ENCODE peak calls at places on chromosomes 12 and 14, in seven cellular contexts. I is sigmoid colon, N is Karpas-422, L is SJSA1, O is ovary, U is heart right ventricle, S is heart left ventricle. W is an unnamed sample. For H3K27me3 and H3K4me1, the result is how much of the 10 kb centered on the place peaks cover.

GRCh38 chr14:68741839-68742470 is 50.9 kb downstream of the ZFP36L1 start:
- DNase-seq in O (no peak), L (no peak), U (no peak), S (no peak), N (peak), I (no peak), W (no peak)

GRCh38 chr12:45336762-45337596 is 121.1 kb downstream of the ANO6 start:
- DNase-seq in O (no peak), U (no peak), S (no peak), N (no peak), I (no peak), L (peak), W (no peak)

GRCh38 chr12:56657416-56658379 is 11.9 kb upstream of the ATP5F1B start:
- DNase-seq in N (peak), L (no peak), U (no peak), I (no peak), S (no peak), O (no peak), W (no peak)

GRCh38 chr12:100476013-100476751 is 2.5 kb downstream of the NR1H4 start:
- DNase-seq in O (no peak), L (no peak), S (no peak), N (no peak), U (no peak), I (no peak), W (no peak)

GRCh38 chr14:67815573-67816235 is 686 bp downstream of the ZFYVE26 start:
- DNase-seq in O (no peak), L (peak), I (no peak), N (no peak), U (no peak), S (no peak), W (no peak)

GRCh38 chr12:130827432-130827831 is 11.6 kb downstream of the STX2 start:
- DNase-seq in S (no peak), N (no peak), O (no peak), L (no peak), I (no peak), U (no peak), W (no peak)

GRCh38 chr12:122089080-122089479 is 10.5 kb downstream of the MLXIP start:
- DNase-seq in U (no peak), I (no peak), N (no peak), O (no peak), L (no peak), S (no peak), W (no peak)

GRCh38 chr12:49930515-49931288 is 19.8 kb upstream of the AQP2 start:
- DNase-seq in U (no peak), S (no peak), N (no peak), O (no peak), I (no peak), L (no peak), W (no peak)

GRCh38 chr14:31244626-31245025 is 37.0 kb upstream of the HECTD1 start:
- DNase-seq in U (no peak), N (no peak), L (no peak), I (no peak), S (no peak), O (no peak), W (no peak)

GRCh38 chr12:93894391-93895095 is 217.4 kb downstream of the CRADD start:
- DNase-seq in U (peak), I (peak), O (peak), N (no peak), L (no peak), S (peak), W (peak)

GRCh38 chr14:92058006-92058917 is 18.4 kb upstream of the TRIP11 start:
- DNase-seq in S (no peak), O (no peak), L (no peak), N (no peak), U (no peak), I (no peak), W (no peak)

GRCh38 chr12:57549909-57550627 is at the start of gene KIF5A:
- DNase-seq in U (no peak), I (no peak), L (peak), N (peak), O (no peak), S (no peak), W (no peak)

GRCh38 chr14:32450919-32451675 is 122.0 kb downstream of the AKAP6 start:
- DNase-seq in I (no peak), N (no peak), L (no peak), S (no peak), U (no peak), O (no peak), W (no peak)

GRCh38 chr12:23767834-23768233 is 181.6 kb downstream of the SOX5 start:
- DNase-seq in N (no peak), L (peak), U (no peak), S (no peak), O (no peak), I (no peak), W (no peak)

GRCh38 chr14:64410084-64410774 is 22.1 kb downstream of the MTHFD1 start:
- DNase-seq in I (no peak), L (peak), S (no peak), N (no peak), U (no peak), O (no peak), W (no peak)

GRCh38 chr12:42327227-42327590 is 1.2 kb downstream of the PPHLN1 start:
- DNase-seq in I (no peak), N (no peak), S (no peak), O (no peak), L (no peak), U (no peak), W (no peak)

GRCh38 chr14:56810850-56811595 is 744 bp upstream of the OTX2 start:
- DNase-seq in O (no peak), I (no peak), S (no peak), U (no peak), N (no peak), L (no peak), W (no peak)

GRCh38 chr14:68506021-68506644 is 286.7 kb downstream of the ZFP36L1 start:
- DNase-seq in S (peak), L (peak), I (peak), U (peak), O (no peak), N (no peak), W (no peak)

GRCh38 chr14:51533160-51533559 is 118.5 kb upstream of the FRMD6 start:
- DNase-seq in N (no peak), I (no peak), U (no peak), S (no peak), L (peak), O (no peak), W (no peak)

GRCh38 chr12:117402363-117402762 is 40.9 kb upstream of the NOS1 start:
- DNase-seq in L (no peak), I (no peak), N (peak), S (no peak), U (no peak), O (no peak), W (no peak)

GRCh38 chr14:94045563-94046345 is 19.6 kb downstream of the OTUB2 start:
- DNase-seq in I (peak), S (no peak), O (no peak), L (no peak), N (no peak), U (no peak), W (no peak)

GRCh38 chr12:69338120-69338859 is 9.9 kb upstream of the LYZ start:
- DNase-seq in N (peak), U (no peak), O (no peak), L (no peak), I (no peak), S (no peak), W (no peak)

GRCh38 chr12:69150796-69151127 is 88.6 kb upstream of the CPSF6 start:
- DNase-seq in O (no peak), S (no peak), U (no peak), L (no peak), N (no peak), I (no peak), W (no peak)

GRCh38 chr14:73714656-73715081 is 485 bp upstream of the PNMA1 start:
- DNase-seq in U (no peak), O (peak), N (no peak), S (no peak), I (no peak), L (peak), W (no peak)

GRCh38 chr12:112907415-112908157 is 824 bp downstream of the OAS1 start:
- DNase-seq in N (peak), L (no peak), U (no peak), S (no peak), O (no peak), I (no peak), W (no peak)

GRCh38 chr12:95877622-95878021 is 18.9 kb downstream of the SNRPF start:
- DNase-seq in S (no peak), I (no peak), N (no peak), U (no peak), L (no peak), O (no peak), W (no peak)

GRCh38 chr12:49750027-49750977 is 8.9 kb downstream of the TMBIM6 start:
- DNase-seq in O (no peak), I (no peak), L (no peak), N (peak), S (no peak), U (no peak), W (no peak)

GRCh38 chr14:75200451-75200850 is 24.0 kb upstream of the TMED10 start:
- DNase-seq in N (no peak), S (no peak), L (no peak), I (no peak), O (no peak), U (no peak), W (no peak)

GRCh38 chr12:49537231-49537708 is 1.6 kb upstream of the KCNH3 start:
- DNase-seq in S (no peak), O (no peak), I (no peak), N (no peak), U (no peak), L (no peak), W (no peak)

GRCh38 chr14:28299227-28299626 is 467.4 kb upstream of the FOXG1 start:
- DNase-seq in I (peak), U (no peak), O (no peak), S (no peak), L (no peak), N (no peak), W (no peak)
- H3K27me3 ChIP-seq in I (under half), U (under half), O (under half), S (under half), L (under half), N (under half), W (under half)

GRCh38 chr14:77108753-77109152 is 10.7 kb downstream of the CIPC start:
- DNase-seq in L (no peak), S (no peak), O (no peak), N (no peak), I (no peak), U (no peak), W (no peak)

GRCh38 chr14:77107228-77107627 is 9.2 kb downstream of the CIPC start:
- DNase-seq in L (no peak), O (no peak), U (no peak), N (no peak), S (no peak), I (no peak), W (peak)

GRCh38 chr14:77105118-77105517 is 7.1 kb downstream of the CIPC start:
- DNase-seq in N (no peak), I (no peak), L (no peak), U (no peak), S (no peak), O (no peak), W (no peak)

GRCh38 chr14:77105554-77105953 is 7.5 kb downstream of the CIPC start:
- DNase-seq in N (no peak), L (no peak), S (no peak), O (no peak), U (no peak), I (no peak), W (no peak)

DNA sequence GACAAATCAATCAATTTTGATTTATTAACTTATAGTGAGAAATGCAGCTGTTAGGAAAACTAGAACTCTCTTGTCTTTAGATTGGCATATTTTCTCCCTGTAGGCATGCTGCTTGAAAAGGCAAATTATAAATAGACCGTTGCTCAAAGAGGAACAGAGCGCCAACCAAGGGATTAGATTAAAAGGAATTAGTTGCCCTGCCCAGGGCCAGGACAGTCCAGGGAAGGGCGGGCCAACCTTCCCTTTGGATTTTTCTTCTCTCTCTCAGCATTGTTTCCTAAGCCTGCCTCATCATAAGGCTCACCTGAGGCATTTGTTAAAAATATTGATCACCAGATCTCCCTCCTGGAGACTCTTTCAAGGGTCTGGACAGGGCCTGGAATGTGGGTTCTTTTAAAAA is 8.6 kb downstream of the CIPC start:
- DNase-seq in U (no peak), S (no peak), N (no peak), O (no peak), I (no peak), L (no peak), W (no peak)
- H3K4me1 ChIP-seq in U (half or more), S (half or more), N (under half), O (under half), I (half or more), L (under half), W (half or more)

DNA sequence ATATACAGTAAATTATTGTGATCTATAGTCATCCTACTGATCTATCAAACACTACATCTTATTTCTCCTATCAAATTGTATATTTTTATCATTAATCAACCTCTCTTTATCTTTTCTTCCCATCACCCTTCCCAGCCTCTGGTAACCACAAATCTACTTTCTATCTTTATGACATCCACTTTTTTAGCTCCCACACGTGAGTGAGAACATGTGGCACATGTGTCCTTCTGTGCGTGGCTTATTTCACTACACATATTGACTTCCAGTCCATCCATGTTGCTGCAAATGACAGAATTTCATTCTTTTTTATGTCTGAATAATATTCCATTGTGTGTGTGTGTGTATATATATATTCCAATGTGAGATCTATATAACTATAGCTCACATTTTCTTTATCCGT is 67.8 kb upstream of the TBX5 start:
- DNase-seq in I (no peak), U (no peak), O (no peak), L (no peak), N (no peak), S (no peak), W (no peak)
- H3K27me3 ChIP-seq in I (under half), U (under half), O (under half), L (under half), N (under half), S (under half), W (under half)

DNA sequence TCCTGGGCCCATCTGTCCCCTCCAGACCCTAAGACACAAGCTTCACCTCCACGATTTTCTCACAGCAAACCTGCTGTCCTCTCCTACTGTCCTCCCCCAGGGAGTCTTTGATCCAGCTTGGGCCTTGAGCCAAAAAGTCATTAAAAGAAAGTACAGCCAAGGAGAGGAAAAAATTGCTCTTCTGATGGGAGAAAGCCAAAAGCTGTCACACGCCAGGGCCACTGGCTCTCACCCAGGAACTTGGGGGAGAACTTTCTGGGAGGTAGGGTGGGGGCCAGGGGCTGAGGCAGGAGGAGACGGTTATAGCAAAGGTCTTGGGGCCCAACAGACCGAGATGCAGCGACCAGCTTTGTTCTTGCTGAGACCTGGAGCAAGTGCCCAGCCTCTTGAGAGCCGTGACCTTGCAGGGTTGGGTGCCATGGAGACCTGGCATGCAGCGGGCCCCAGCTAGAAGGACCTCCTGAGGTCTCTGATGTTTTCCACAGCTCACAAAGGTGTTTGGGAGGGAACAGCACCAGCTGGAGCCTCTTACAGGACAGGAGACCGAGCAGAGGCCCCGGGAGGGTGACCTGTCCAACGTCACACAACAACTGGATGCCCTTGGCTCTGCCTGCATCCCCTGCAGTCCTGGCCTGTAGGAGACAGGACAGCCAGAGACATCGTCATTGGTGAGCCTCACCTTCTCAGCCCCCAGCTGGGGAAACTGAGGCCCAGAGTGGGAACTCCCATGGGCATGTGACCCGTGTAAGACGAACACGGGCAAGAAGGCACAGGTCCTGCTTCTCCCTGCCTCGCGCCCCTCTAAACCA is 124.5 kb downstream of the CALM1 start:
- DNase-seq in L (no peak), O (peak), N (no peak), I (peak), S (peak), U (no peak), W (no peak)
- H3K4me1 ChIP-seq in L (under half), O (under half), N (under half), I (half or more), S (half or more), U (half or more), W (half or more)

GRCh38 chr14:95162641-95163040 is 5.3 kb upstream of the DICER1 start:
- DNase-seq in I (no peak), O (no peak), L (no peak), U (no peak), N (no peak), S (no peak), W (no peak)
- H3K27me3 ChIP-seq in I (under half), O (under half), L (under half), U (under half), N (under half), S (under half), W (under half)

GRCh38 chr12:116242740-116243139 is 34.8 kb downstream of the MED13L start:
- DNase-seq in S (no peak), L (no peak), O (no peak), N (no peak), U (no peak), I (no peak), W (no peak)
- H3K4me1 ChIP-seq in S (half or more), L (under half), O (under half), N (under half), U (under half), I (half or more), W (half or more)

GRCh38 chr12:54029529-54030441 is 1.5 kb downstream of the HOXC6 start:
- DNase-seq in S (no peak), N (no peak), L (no peak), I (no peak), O (peak), U (no peak), W (no peak)

GRCh38 chr12:54025507-54026393 is 2.5 kb upstream of the HOXC6 start:
- DNase-seq in N (no peak), S (no peak), L (no peak), I (no peak), O (peak), U (no peak), W (no peak)

GRCh38 chr12:54026640-54027441 is 1.4 kb upstream of the HOXC6 start:
- DNase-seq in L (no peak), U (no peak), N (no peak), S (no peak), O (peak), I (no peak), W (no peak)

GRCh38 chr12:54028324-54029201 is at the start of gene HOXC6:
- DNase-seq in N (peak), U (no peak), S (no peak), L (no peak), I (no peak), O (peak), W (no peak)

DNA sequence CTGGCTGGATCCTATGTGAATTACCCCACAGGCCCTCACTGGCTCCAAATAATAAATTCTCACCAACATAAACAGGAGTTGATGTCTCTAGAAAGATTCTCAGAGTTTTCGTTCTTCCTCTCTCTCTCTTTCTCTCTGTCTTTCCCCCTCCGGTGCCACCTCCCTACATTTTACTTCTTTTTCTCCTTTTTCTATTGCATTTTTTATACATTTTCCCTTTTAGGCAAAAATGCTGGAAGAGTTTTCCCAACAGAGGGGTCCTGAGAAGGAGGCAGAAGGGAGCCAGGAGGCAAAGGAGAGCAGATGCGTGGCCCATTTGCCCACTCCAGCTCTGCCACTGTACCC is 826 bp upstream of the HOXC6 start:
- DNase-seq in S (no peak), L (no peak), N (no peak), U (no peak), I (no peak), O (no peak), W (no peak)
- H3K27me3 ChIP-seq in S (half or more), L (under half), N (under half), U (half or more), I (half or more), O (under half), W (half or more)

DNA sequence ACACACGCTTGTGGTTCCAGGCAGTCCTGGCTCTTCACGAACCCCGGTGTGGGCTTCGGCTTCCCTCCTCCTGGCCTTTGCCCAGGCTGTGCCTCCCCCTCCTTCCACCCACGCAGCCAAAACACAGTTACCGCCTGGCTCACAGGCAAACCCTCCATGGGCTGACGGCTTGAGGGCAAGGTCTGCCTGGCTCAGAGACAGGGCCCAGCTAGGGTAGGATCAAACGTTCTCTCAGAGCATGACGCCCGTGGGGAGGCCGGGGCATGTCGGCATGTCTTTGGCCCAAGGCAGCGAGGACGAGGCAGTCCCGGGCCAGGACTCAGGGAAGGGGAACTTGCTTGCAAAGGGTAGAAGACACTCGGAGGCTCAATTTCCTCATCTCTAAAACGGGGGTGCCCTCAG is 2.1 kb downstream of the SLC25A47 start:
- DNase-seq in S (peak), L (no peak), I (no peak), N (no peak), O (no peak), U (no peak), W (no peak)
- H3K4me1 ChIP-seq in S (under half), L (under half), I (under half), N (under half), O (under half), U (under half), W (under half)

W was measured in left ventricle myocardium inferior.